ENCODE peak calls at places on chromosome 7, in ten cellular contexts. V, L, Z, U, Q, N, P, H, J and E are unnamed samples.

GRCh38 chr7:57344957-57345356 is 105.0 kb upstream of the ZNF716 start:
- DNase-seq in V (no peak), L (no peak), Z (no peak), U (no peak), Q (no peak), N (no peak), P (no peak), H (no peak), J (no peak), E (no peak)

GRCh38 chr7:36372156-36372555 is 17.5 kb upstream of the ANLN start:
- DNase-seq in V (no peak), L (no peak), Z (no peak), U (no peak), Q (no peak), N (no peak), P (no peak), H (no peak), J (no peak), E (peak; percentile 11)

GRCh38 chr7:80393786-80394185 is 118.1 kb downstream of the GNAT3 start:
- DNase-seq in V (no peak), L (no peak), Z (no peak), U (no peak), Q (no peak), N (peak; percentile 52), P (no peak), H (no peak), J (no peak), E (no peak)

GRCh38 chr7:80624763-80625162 is 13.7 kb upstream of the CD36 start:
- DNase-seq in V (no peak), L (no peak), Z (no peak), U (no peak), Q (no peak), N (no peak), P (no peak), H (peak; percentile 25), J (no peak), E (no peak)

GRCh38 chr7:150324366-150324961 is 1.1 kb upstream of the ACTR3C start:
- DNase-seq in V (no peak), L (peak; percentile 50), Z (no peak), U (peak; percentile 40), Q (no peak), N (peak; percentile 74), P (no peak), H (no peak), J (no peak), E (peak; percentile 48)

GRCh38 chr7:27163776-27164380 is 1.5 kb downstream of the HOXA9 start:
- DNase-seq in V (no peak), L (no peak), Z (no peak), U (no peak), Q (peak; percentile 67), N (no peak), P (no peak), H (peak; percentile 9), J (peak; percentile 7), E (peak; percentile 16)

GRCh38 chr7:135757719-135758411 is 9.3 kb upstream of the FAM180A start:
- DNase-seq in V (no peak), L (no peak), Z (no peak), U (no peak), Q (no peak), N (no peak), P (no peak), H (peak; percentile 36), J (no peak), E (peak; percentile 32)

GRCh38 chr7:37411444-37412034 is 37.1 kb downstream of the ELMO1 start:
- DNase-seq in V (no peak), L (no peak), Z (no peak), U (no peak), Q (no peak), N (no peak), P (no peak), H (no peak), J (no peak), E (no peak)

GRCh38 chr7:21850531-21851285 is 95.0 kb downstream of the CDCA7L start:
- DNase-seq in V (no peak), L (no peak), Z (no peak), U (no peak), Q (no peak), N (no peak), P (no peak), H (no peak), J (no peak), E (peak; percentile 40)

GRCh38 chr7:76383089-76383944 is 24.5 kb upstream of the YWHAG start:
- DNase-seq in V (no peak), L (peak; percentile 81), Z (peak; percentile 81), U (no peak), Q (no peak), N (no peak), P (no peak), H (no peak), J (no peak), E (no peak)

DNA sequence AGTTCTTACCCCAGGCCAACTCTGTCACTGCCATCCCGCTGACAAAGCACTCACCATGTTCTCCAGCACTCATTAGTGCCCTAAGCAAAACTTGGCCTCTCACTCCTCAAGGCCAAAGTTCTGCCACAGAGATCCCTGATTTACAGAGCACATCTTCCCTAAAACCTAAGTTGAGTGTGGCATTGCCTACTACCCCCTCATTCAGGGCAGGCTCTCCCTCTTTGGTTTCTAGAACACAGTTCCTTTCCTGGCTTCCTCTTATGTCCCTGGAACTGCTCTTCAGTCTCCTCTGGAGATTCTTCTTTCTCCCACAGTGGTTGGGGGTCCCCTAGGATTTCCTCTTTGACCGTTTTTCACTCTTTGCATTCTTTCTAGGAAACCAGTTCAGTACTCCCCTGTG is 39.7 kb upstream of the INHBA start:
- DNase-seq in V (no peak), L (no peak), Z (no peak), U (no peak), Q (no peak), N (no peak), P (no peak), H (no peak), J (no peak), E (no peak)
- TF ChIP-seq CTCF in V (no peak), L (no peak), Z (no peak), U (no peak), Q (no peak), N (no peak), P (no peak), H (no peak), J (no peak), E (no peak)

GRCh38 chr7:154775681-154776080 is 227.2 kb downstream of the PAXIP1 start:
- DNase-seq in V (no peak), L (no peak), Z (no peak), U (no peak), Q (no peak), N (no peak), P (no peak), H (no peak), J (no peak), E (no peak)

GRCh38 chr7:154777908-154778307 is 225.0 kb downstream of the PAXIP1 start:
- DNase-seq in V (no peak), L (no peak), Z (no peak), U (no peak), Q (no peak), N (no peak), P (no peak), H (no peak), J (no peak), E (no peak)

GRCh38 chr7:154776350-154776749 is 226.6 kb downstream of the PAXIP1 start:
- DNase-seq in V (no peak), L (no peak), Z (no peak), U (no peak), Q (no peak), N (no peak), P (no peak), H (no peak), J (no peak), E (no peak)

GRCh38 chr7:154777489-154777888 is 225.4 kb downstream of the PAXIP1 start:
- DNase-seq in V (no peak), L (no peak), Z (no peak), U (no peak), Q (no peak), N (no peak), P (no peak), H (no peak), J (no peak), E (no peak)

GRCh38 chr7:154777023-154777422 is 225.9 kb downstream of the PAXIP1 start:
- DNase-seq in V (no peak), L (peak; percentile 53), Z (peak; percentile 12), U (no peak), Q (no peak), N (no peak), P (no peak), H (no peak), J (no peak), E (peak; percentile 64)
- H3K27ac ChIP-seq in V (no peak overlapping the region), L (no peak overlapping the region), Z (no peak overlapping the region), U (no peak overlapping the region), Q (no peak overlapping the region), N (no peak overlapping the region), P (no peak overlapping the region), H (no peak overlapping the region), J (no peak overlapping the region), E (no peak overlapping the region)

DNA sequence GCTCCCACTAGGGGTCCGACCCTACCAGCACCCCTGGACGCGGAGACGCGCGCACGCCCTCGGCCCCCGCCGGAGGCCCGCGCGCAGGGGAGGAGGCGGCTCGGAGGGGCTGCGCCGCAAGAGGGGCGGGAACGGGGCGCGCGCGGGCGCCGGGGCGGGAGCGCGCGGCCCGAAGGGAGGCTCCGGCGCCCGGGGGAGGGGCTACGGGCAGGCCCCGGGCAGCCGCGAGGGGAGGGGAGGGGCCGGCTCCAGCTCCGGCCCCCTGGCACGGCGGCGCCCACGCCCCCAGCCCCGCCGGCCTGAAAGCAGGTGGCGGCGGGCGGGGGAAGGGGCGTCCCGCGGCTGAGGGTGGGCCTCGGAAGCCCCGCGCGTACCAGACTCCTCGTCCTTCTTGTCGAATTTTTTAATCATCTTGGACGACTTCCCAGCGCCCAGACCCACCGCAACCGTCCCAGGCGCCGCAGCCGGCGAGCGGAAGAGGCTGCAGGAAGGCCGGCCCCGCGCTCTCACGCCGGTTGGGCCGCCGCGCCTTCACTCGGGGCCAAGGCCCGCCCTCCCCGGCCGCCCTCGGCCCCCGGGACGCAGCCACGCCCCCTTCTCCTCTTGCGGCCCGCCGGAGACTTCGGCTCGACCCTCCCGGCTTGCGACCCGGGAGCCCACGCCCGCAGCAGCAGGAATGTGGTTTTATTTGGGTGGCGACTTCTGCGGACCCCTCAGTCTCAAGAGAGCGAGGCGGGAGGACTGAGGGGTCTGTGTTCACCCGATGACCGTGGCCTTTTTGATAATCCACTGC is at the start of gene COPG2:
- DNase-seq in V (peak; percentile 78), L (peak; percentile 100), Z (peak; percentile 62), U (peak; percentile 86), Q (peak; percentile 88), N (peak; percentile 87), P (peak; percentile 38), H (peak; percentile 90), J (peak; percentile 93), E (peak; percentile 28)
- TF ChIP-seq CTCF in V (no peak), L (no peak), Z (no peak), U (no peak), Q (no peak), N (no peak), P (no peak), H (peak; percentile 26), J (no peak), E (peak; percentile 14)

DNA sequence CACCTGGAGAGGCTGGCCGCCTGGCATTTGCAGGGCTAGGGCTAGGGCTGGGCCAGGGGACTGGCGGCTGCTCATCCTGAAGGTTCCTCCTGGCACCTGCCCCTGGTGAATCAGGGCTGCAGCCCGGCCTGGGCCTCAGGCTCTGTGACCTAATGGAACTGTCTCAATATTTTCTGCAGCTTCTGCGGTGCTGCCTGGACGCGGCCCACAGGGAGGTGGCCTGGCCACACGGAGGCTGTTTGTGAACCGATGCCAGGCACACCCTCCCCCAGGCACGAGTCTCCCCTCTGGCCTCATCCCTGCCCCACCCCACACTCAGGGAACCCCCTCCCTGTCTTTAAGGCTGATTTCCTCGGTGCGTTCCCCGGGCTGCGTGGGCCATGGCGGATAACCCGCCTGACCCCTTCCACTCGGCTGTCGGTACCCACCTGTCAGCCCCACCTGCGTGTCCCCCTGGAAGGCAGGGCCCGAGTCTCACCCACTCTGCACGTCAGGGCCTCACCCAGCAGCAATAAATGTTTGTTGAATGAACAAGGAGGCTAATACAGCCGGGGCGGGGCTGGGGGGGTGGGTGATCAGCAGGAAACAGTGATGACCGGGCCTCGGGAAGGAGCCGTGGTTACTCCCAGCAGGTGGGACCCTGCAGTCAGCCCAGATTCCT is 54.5 kb upstream of the DNAJB6 start:
- DNase-seq in V (no peak), L (peak; percentile 39), Z (no peak), U (no peak), Q (no peak), N (no peak), P (no peak), H (no peak), J (no peak), E (no peak)
- H3K27ac ChIP-seq in V (no peak overlapping the region), L (no peak overlapping the region), Z (no peak overlapping the region), U (no peak overlapping the region), Q (no peak overlapping the region), N (no peak overlapping the region), P (no peak overlapping the region), H (no peak overlapping the region), J (no peak overlapping the region), E (peak overlapping the region; percentile 48)